ENCODE peak calls at places on chromosomes 5 and 9, in seven cellular contexts. S is HCT116, I is HepG2, U is H1, K is SK-N-SH, L is GM12878, A is K562. D is an unnamed sample.

GRCh38 chr5:103475629-103476240 is 86.9 kb downstream of the NUDT12 start:
- DNase-seq in S (peak; percentile 33), I (peak; percentile 21), U (no peak), K (peak; percentile 9), L (no peak), A (peak; percentile 34), D (no peak)

GRCh38 chr5:23013395-23013994 is 160.4 kb upstream of the CDH12 start:
- DNase-seq in S (no peak), I (no peak), U (no peak), K (no peak), L (no peak), A (no peak), D (no peak)

GRCh38 chr5:32505718-32506117 is 61.2 kb upstream of the ZFR start:
- DNase-seq in S (no peak), I (no peak), U (no peak), K (no peak), L (no peak), A (no peak), D (no peak)

GRCh38 chr5:73796164-73797141 is 170.5 kb downstream of the ARHGEF28 start:
- DNase-seq in S (no peak), I (peak; percentile 66), U (no peak), K (no peak), L (peak; percentile 40), A (no peak), D (no peak)

GRCh38 chr5:154221371-154221896 is 30.9 kb downstream of the GALNT10 start:
- DNase-seq in S (peak; percentile 37), I (no peak), U (no peak), K (no peak), L (no peak), A (no peak), D (no peak)

GRCh38 chr9:98445576-98445975 is 190.1 kb upstream of the TBC1D2 start:
- DNase-seq in S (no peak), I (no peak), U (no peak), K (no peak), L (no peak), A (no peak), D (no peak)

GRCh38 chr9:107584186-107584585 is 94.6 kb upstream of the KLF4 start:
- DNase-seq in S (no peak), I (no peak), U (no peak), K (no peak), L (no peak), A (no peak), D (no peak)

GRCh38 chr5:132759114-132760042 is 12.2 kb downstream of the CCNI2 start:
- DNase-seq in S (no peak), I (no peak), U (no peak), K (no peak), L (no peak), A (no peak), D (peak; percentile 84)

GRCh38 chr5:131814990-131815389 is 18.2 kb upstream of the FNIP1 start:
- DNase-seq in S (peak; percentile 26), I (no peak), U (no peak), K (no peak), L (no peak), A (peak; percentile 29), D (no peak)

GRCh38 chr5:80245986-80246781 is 9.7 kb downstream of the SERINC5 start:
- DNase-seq in S (no peak), I (peak; percentile 69), U (no peak), K (no peak), L (no peak), A (no peak), D (no peak)

GRCh38 chr5:113514263-113514590 is 733 bp downstream of the YTHDC2 start:
- DNase-seq in S (no peak), I (peak; percentile 17), U (no peak), K (no peak), L (no peak), A (no peak), D (no peak)

GRCh38 chr5:139696167-139696893 is 48.2 kb downstream of the CXXC5 start:
- DNase-seq in S (no peak), I (no peak), U (no peak), K (no peak), L (no peak), A (peak; percentile 58), D (no peak)

GRCh38 chr5:179307006-179307800 is 38.1 kb downstream of the ADAMTS2 start:
- DNase-seq in S (no peak), I (no peak), U (no peak), K (no peak), L (no peak), A (no peak), D (no peak)

DNA sequence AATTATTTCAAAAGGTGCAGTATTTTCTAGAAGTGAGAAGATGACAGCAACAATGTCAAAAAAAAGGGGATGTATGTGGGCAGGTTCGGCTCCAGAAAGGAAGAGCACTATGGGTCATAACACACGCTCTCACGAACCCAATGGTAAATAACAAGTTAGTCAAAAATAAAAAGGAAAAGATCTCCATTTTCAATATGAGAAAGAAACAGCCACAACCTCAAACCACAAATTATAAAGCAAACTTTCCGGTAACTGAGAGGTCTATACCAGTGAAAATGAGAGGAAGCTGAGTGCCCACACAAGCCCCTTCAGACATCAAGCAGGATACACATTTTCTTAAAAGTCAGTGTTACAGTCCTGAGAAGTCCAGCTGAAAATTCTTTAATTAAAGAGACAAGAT is 398.5 kb upstream of the RPS23 start:
- DNase-seq in S (no peak), I (no peak), U (no peak), K (no peak), L (peak; percentile 16), A (no peak), D (no peak)
- TF ChIP-seq JUND in S (no peak), I (no peak), U (no peak), K (no peak), L (no peak), A (no peak), D (no peak)

DNA sequence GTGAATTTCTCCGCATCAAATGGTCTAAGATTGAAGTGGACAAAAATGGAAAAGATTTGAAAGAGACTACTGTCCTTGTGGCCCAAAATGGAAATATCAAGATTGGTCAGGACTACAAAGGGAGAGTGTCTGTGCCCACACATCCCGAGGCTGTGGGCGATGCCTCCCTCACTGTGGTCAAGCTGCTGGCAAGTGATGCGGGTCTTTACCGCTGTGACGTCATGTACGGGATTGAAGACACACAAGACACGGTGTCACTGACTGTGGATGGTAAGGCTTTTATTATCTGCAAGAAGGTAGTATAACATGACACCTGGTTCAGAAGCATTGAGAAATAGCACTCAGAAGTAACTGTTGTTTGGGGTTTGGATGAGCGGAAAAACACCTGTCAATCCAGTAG is 18.7 kb downstream of the VCAN start:
- DNase-seq in S (no peak), I (no peak), U (no peak), K (no peak), L (no peak), A (no peak), D (no peak)
- TF ChIP-seq JUND in S (no peak), I (no peak), U (no peak), K (no peak), L (no peak), A (no peak), D (no peak)

GRCh38 chr9:85511746-85512145 is 230.0 kb downstream of the AGTPBP1 start:
- DNase-seq in S (no peak), I (no peak), U (no peak), K (no peak), L (no peak), A (no peak), D (no peak)

GRCh38 chr9:85510830-85511504 is 230.8 kb downstream of the AGTPBP1 start:
- DNase-seq in S (no peak), I (no peak), U (no peak), K (peak; percentile 80), L (no peak), A (no peak), D (no peak)

GRCh38 chr9:85505612-85506011 is 236.1 kb downstream of the AGTPBP1 start:
- DNase-seq in S (no peak), I (no peak), U (no peak), K (no peak), L (no peak), A (no peak), D (no peak)

GRCh38 chr9:85502815-85503643 is 238.7 kb downstream of the AGTPBP1 start:
- DNase-seq in S (no peak), I (no peak), U (no peak), K (no peak), L (no peak), A (no peak), D (no peak)

GRCh38 chr9:85508616-85509015 is 233.1 kb downstream of the AGTPBP1 start:
- DNase-seq in S (no peak), I (peak; percentile 9), U (no peak), K (no peak), L (no peak), A (peak; percentile 7), D (no peak)
- TF ChIP-seq JUND in S (no peak), I (no peak), U (no peak), K (no peak), L (no peak), A (no peak), D (no peak)

GRCh38 chr5:149519624-149520023 is 31.6 kb downstream of the CSNK1A1 start:
- DNase-seq in S (no peak), I (no peak), U (no peak), K (no peak), L (no peak), A (no peak), D (no peak)

GRCh38 chr5:149514512-149514911 is 36.7 kb downstream of the CSNK1A1 start:
- DNase-seq in S (no peak), I (no peak), U (no peak), K (no peak), L (no peak), A (no peak), D (no peak)

GRCh38 chr5:149521739-149522373 is 29.4 kb downstream of the CSNK1A1 start:
- DNase-seq in S (no peak), I (no peak), U (no peak), K (no peak), L (no peak), A (no peak), D (peak; percentile 20)

GRCh38 chr5:149517461-149518122 is 33.6 kb downstream of the CSNK1A1 start:
- DNase-seq in S (no peak), I (no peak), U (no peak), K (no peak), L (no peak), A (no peak), D (peak; percentile 50)
- TF ChIP-seq JUND in S (no peak), I (no peak), U (no peak), K (no peak), L (no peak), A (no peak), D (no peak)

GRCh38 chr5:40915341-40915926 is 6.1 kb downstream of the C7 start:
- DNase-seq in S (no peak), I (no peak), U (no peak), K (no peak), L (no peak), A (no peak), D (no peak)
- TF ChIP-seq JUND in S (no peak), I (no peak), U (no peak), K (no peak), L (no peak), A (no peak), D (no peak)

GRCh38 chr9:96135904-96136303 is 166.1 kb downstream of the HSD17B3 start:
- DNase-seq in S (no peak), I (no peak), U (no peak), K (no peak), L (no peak), A (no peak), D (no peak)
- TF ChIP-seq JUND in S (no peak), I (no peak), U (no peak), K (no peak), L (no peak), A (no peak), D (no peak)

D was measured in T47D.